ENCODE peak calls at places on chromosomes 5 and 9, in five cellular contexts. One of them, this sample, is unnamed.

GRCh38 chr5:94196959-94197358 is 421.4 kb downstream of the KIAA0825 start:
- DNase-seq in OCI-LY7: no peak
- DNase-seq in transverse colon: no peak
- DNase-seq in stimulated activated CD4-positive, alpha-beta T cell treated with anti-CD3 and anti-CD28 coated beads, Interleukin-2, amount 100 ng/mL, for 48 hours: no peak
- DNase-seq in left lobe of liver: no peak
- DNase-seq in this sample: no peak

GRCh38 chr9:118215544-118215943 is 511.3 kb downstream of the TLR4 start:
- DNase-seq in left lobe of liver: no peak
- DNase-seq in stimulated activated CD4-positive, alpha-beta T cell treated with anti-CD3 and anti-CD28 coated beads, Interleukin-2, amount 100 ng/mL, for 48 hours: no peak
- DNase-seq in OCI-LY7: no peak
- DNase-seq in transverse colon: no peak
- DNase-seq in this sample: no peak

GRCh38 chr5:50975840-50976239 is 309.4 kb downstream of the PARP8 start:
- DNase-seq in OCI-LY7: no peak
- DNase-seq in transverse colon: no peak
- DNase-seq in stimulated activated CD4-positive, alpha-beta T cell treated with anti-CD3 and anti-CD28 coated beads, Interleukin-2, amount 100 ng/mL, for 48 hours: no peak
- DNase-seq in left lobe of liver: no peak
- DNase-seq in this sample: no peak

GRCh38 chr5:37696190-37697021 is 143.4 kb downstream of the GDNF start:
- DNase-seq in OCI-LY7: no peak
- DNase-seq in stimulated activated CD4-positive, alpha-beta T cell treated with anti-CD3 and anti-CD28 coated beads, Interleukin-2, amount 100 ng/mL, for 48 hours: no peak
- DNase-seq in left lobe of liver: no peak
- DNase-seq in transverse colon: no peak
- DNase-seq in this sample: peak

GRCh38 chr5:133347039-133347438 is 265.3 kb downstream of the FSTL4 start:
- DNase-seq in stimulated activated CD4-positive, alpha-beta T cell treated with anti-CD3 and anti-CD28 coated beads, Interleukin-2, amount 100 ng/mL, for 48 hours: no peak
- DNase-seq in transverse colon: no peak
- DNase-seq in OCI-LY7: peak
- DNase-seq in left lobe of liver: no peak
- DNase-seq in this sample: peak

GRCh38 chr5:80198399-80198798 is 57.4 kb downstream of the SERINC5 start:
- DNase-seq in left lobe of liver: no peak
- DNase-seq in transverse colon: no peak
- DNase-seq in stimulated activated CD4-positive, alpha-beta T cell treated with anti-CD3 and anti-CD28 coated beads, Interleukin-2, amount 100 ng/mL, for 48 hours: no peak
- DNase-seq in OCI-LY7: no peak
- DNase-seq in this sample: no peak

GRCh38 chr5:161311965-161312364 is 234.6 kb downstream of the GABRB2 start:
- DNase-seq in left lobe of liver: no peak
- DNase-seq in stimulated activated CD4-positive, alpha-beta T cell treated with anti-CD3 and anti-CD28 coated beads, Interleukin-2, amount 100 ng/mL, for 48 hours: no peak
- DNase-seq in transverse colon: no peak
- DNase-seq in OCI-LY7: no peak
- DNase-seq in this sample: no peak

GRCh38 chr9:14782652-14783051 is 60.1 kb upstream of the CER1 start:
- DNase-seq in left lobe of liver: no peak
- DNase-seq in OCI-LY7: no peak
- DNase-seq in transverse colon: no peak
- DNase-seq in stimulated activated CD4-positive, alpha-beta T cell treated with anti-CD3 and anti-CD28 coated beads, Interleukin-2, amount 100 ng/mL, for 48 hours: no peak
- DNase-seq in this sample: no peak

GRCh38 chr5:176573564-176574296 is 24.6 kb downstream of the CDHR2 start:
- DNase-seq in stimulated activated CD4-positive, alpha-beta T cell treated with anti-CD3 and anti-CD28 coated beads, Interleukin-2, amount 100 ng/mL, for 48 hours: peak
- DNase-seq in left lobe of liver: no peak
- DNase-seq in transverse colon: peak
- DNase-seq in OCI-LY7: peak
- DNase-seq in this sample: no peak

This sample was measured in RKO.